ENCODE peak calls at places on chromosome 3, in five cellular contexts. One of them, this sample, is unnamed.

GRCh38 chr3:185561958-185562357 is 9.6 kb upstream of the LIPH start:
- DNase-seq in AG04450: no peak
- DNase-seq in astrocyte of the spinal cord: no peak
- DNase-seq in SK-N-SH: no peak
- DNase-seq in mucosa of descending colon: no peak
- DNase-seq in this sample: peak; percentile 43

GRCh38 chr3:124413989-124414598 is 316.2 kb upstream of the UMPS start:
- DNase-seq in astrocyte of the spinal cord: no peak
- DNase-seq in SK-N-SH: peak; percentile 61
- DNase-seq in mucosa of descending colon: no peak
- DNase-seq in AG04450: no peak
- DNase-seq in this sample: no peak

GRCh38 chr3:164927728-164928127 is 150.6 kb downstream of the SI start:
- DNase-seq in AG04450: no peak
- DNase-seq in SK-N-SH: no peak
- DNase-seq in mucosa of descending colon: no peak
- DNase-seq in astrocyte of the spinal cord: no peak
- DNase-seq in this sample: no peak

GRCh38 chr3:117252208-117252607 is 542.6 kb downstream of the TUSC7 start:
- DNase-seq in SK-N-SH: no peak
- DNase-seq in AG04450: no peak
- DNase-seq in astrocyte of the spinal cord: peak; percentile 2
- DNase-seq in mucosa of descending colon: no peak
- DNase-seq in this sample: no peak

GRCh38 chr3:168453623-168454022 is 357.9 kb upstream of the GOLIM4 start:
- DNase-seq in astrocyte of the spinal cord: no peak
- DNase-seq in SK-N-SH: no peak
- DNase-seq in AG04450: no peak
- DNase-seq in mucosa of descending colon: no peak
- DNase-seq in this sample: no peak

GRCh38 chr3:67484085-67484484 is 170.3 kb downstream of the SUCLG2 start:
- DNase-seq in SK-N-SH: no peak
- DNase-seq in AG04450: no peak
- DNase-seq in astrocyte of the spinal cord: no peak
- DNase-seq in mucosa of descending colon: no peak
- DNase-seq in this sample: no peak

GRCh38 chr3:13015286-13016082 is 57.7 kb downstream of the IQSEC1 start:
- DNase-seq in mucosa of descending colon: peak; percentile 82
- DNase-seq in SK-N-SH: no peak
- DNase-seq in AG04450: no peak
- DNase-seq in astrocyte of the spinal cord: no peak
- DNase-seq in this sample: no peak

GRCh38 chr3:51970606-51971300 is 3.1 kb downstream of the ABHD14B start:
- DNase-seq in AG04450: no peak
- DNase-seq in SK-N-SH: no peak
- DNase-seq in mucosa of descending colon: no peak
- DNase-seq in astrocyte of the spinal cord: no peak
- DNase-seq in this sample: no peak

GRCh38 chr3:138065939-138066338 is 49.5 kb downstream of the DZIP1L start:
- DNase-seq in mucosa of descending colon: no peak
- DNase-seq in astrocyte of the spinal cord: no peak
- DNase-seq in AG04450: no peak
- DNase-seq in SK-N-SH: no peak
- DNase-seq in this sample: no peak

GRCh38 chr3:3662610-3663009 is 136.6 kb upstream of the LRRN1 start:
- DNase-seq in mucosa of descending colon: no peak
- DNase-seq in SK-N-SH: no peak
- DNase-seq in AG04450: no peak
- DNase-seq in astrocyte of the spinal cord: no peak
- DNase-seq in this sample: no peak

GRCh38 chr3:3665546-3665945 is 133.7 kb upstream of the LRRN1 start:
- DNase-seq in AG04450: no peak
- DNase-seq in mucosa of descending colon: no peak
- DNase-seq in SK-N-SH: no peak
- DNase-seq in astrocyte of the spinal cord: peak; percentile 65
- DNase-seq in this sample: no peak

GRCh38 chr3:3664916-3665315 is 134.3 kb upstream of the LRRN1 start:
- DNase-seq in mucosa of descending colon: no peak
- DNase-seq in AG04450: no peak
- DNase-seq in astrocyte of the spinal cord: peak; percentile 84
- DNase-seq in SK-N-SH: no peak
- DNase-seq in this sample: no peak

GRCh38 chr3:3666664-3667063 is 132.6 kb upstream of the LRRN1 start:
- DNase-seq in SK-N-SH: no peak
- DNase-seq in astrocyte of the spinal cord: no peak
- DNase-seq in mucosa of descending colon: no peak
- DNase-seq in AG04450: no peak
- DNase-seq in this sample: no peak

DNA sequence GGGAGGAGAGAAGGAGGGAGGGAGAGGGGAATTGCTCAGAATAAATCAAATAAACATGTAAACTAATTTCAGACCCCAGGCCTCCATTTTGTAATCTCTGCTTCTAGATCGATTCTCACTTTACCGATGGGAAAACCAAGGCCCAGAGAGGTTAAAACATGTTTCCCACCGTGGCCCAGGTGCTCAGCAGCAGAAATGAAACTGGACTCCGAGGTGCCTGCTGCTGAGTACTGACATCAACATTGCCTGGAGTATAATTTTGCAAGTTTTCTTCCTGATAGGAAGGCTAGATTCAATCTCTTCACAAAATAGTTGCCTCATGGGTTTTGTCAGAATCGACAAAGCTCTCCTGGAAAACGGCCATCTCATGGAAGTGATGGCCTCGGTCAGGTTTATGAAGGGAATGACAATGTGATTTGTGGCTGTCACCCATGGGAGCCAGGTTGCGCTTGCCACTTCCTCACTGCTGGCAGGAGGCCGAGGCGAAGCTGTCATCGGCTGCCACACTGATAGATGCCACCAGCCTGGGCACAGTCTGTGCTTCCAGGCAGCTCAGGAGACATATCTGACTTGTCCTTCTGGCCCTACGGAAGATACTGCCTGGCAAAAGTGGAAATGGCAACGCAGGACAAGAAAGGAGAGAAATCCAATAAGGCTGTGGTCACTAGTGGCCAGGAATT is 133.1 kb upstream of the LRRN1 start:
- DNase-seq in SK-N-SH: no peak
- DNase-seq in AG04450: no peak
- DNase-seq in astrocyte of the spinal cord: no peak
- DNase-seq in mucosa of descending colon: no peak
- DNase-seq in this sample: no peak
- H3K4me3 ChIP-seq in SK-N-SH: no peak overlapping the region
- H3K4me3 ChIP-seq in AG04450: no peak overlapping the region
- H3K4me3 ChIP-seq in astrocyte of the spinal cord: no peak overlapping the region
- H3K4me3 ChIP-seq in mucosa of descending colon: no peak overlapping the region
- H3K4me3 ChIP-seq in this sample: no peak overlapping the region

GRCh38 chr3:112730210-112730609 is 89.3 kb upstream of the CCDC80 start:
- DNase-seq in mucosa of descending colon: no peak
- DNase-seq in AG04450: no peak
- DNase-seq in astrocyte of the spinal cord: no peak
- DNase-seq in SK-N-SH: no peak
- DNase-seq in this sample: no peak
- TF ChIP-seq CTCF in mucosa of descending colon: no peak
- TF ChIP-seq CTCF in AG04450: peak; percentile 19
- TF ChIP-seq CTCF in astrocyte of the spinal cord: peak; percentile 21
- TF ChIP-seq CTCF in SK-N-SH: no peak
- TF ChIP-seq CTCF in this sample: no peak

DNA sequence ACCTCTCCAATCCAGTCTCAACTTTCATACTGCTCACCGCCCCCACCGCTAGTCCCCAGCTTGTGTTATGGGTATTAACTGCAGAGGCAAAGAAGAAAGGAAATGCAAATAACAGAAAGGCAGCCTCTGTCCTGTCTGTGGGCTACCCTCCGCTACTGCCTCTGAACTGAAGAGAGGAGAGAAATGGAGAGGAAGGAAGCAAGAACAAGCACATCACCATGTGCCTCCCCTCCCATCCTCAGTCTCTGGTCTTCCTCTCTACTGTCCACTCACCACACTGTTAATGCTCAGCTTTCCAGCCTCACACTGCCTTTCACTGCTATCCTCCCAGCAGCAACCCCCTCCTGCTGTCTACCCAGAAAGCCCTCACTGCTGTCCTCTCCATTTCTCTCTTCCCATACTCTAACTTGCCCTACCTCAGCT is 139.0 kb upstream of the SLC2A2 start:
- DNase-seq in mucosa of descending colon: no peak
- DNase-seq in astrocyte of the spinal cord: no peak
- DNase-seq in SK-N-SH: no peak
- DNase-seq in AG04450: no peak
- DNase-seq in this sample: no peak
- H3K4me3 ChIP-seq in mucosa of descending colon: no peak overlapping the region
- H3K4me3 ChIP-seq in astrocyte of the spinal cord: no peak overlapping the region
- H3K4me3 ChIP-seq in SK-N-SH: no peak overlapping the region
- H3K4me3 ChIP-seq in AG04450: no peak overlapping the region
- H3K4me3 ChIP-seq in this sample: no peak overlapping the region

DNA sequence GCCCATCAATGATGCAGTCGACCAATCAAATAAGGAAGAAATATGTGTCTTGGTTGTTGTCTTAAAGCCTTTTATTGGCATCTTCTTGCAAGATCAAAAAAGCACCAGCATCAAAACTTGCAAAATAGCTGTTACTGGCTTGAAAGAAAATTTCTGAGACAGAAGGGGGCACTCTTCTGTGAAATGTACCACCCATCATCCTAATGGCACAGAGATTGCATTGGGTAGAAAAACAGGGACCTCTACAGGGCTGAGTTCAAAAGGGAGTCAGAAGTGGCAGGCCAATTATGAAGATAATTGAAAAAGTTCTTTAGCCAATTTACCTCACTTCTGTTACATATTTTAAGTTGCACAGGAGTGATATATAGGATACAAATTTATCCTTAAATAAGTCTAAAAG is 122.3 kb upstream of the GPR149 start:
- DNase-seq in mucosa of descending colon: no peak
- DNase-seq in SK-N-SH: no peak
- DNase-seq in AG04450: no peak
- DNase-seq in astrocyte of the spinal cord: no peak
- DNase-seq in this sample: no peak
- TF ChIP-seq CTCF in mucosa of descending colon: no peak
- TF ChIP-seq CTCF in SK-N-SH: peak; percentile 18
- TF ChIP-seq CTCF in AG04450: no peak
- TF ChIP-seq CTCF in astrocyte of the spinal cord: no peak
- TF ChIP-seq CTCF in this sample: no peak

DNA sequence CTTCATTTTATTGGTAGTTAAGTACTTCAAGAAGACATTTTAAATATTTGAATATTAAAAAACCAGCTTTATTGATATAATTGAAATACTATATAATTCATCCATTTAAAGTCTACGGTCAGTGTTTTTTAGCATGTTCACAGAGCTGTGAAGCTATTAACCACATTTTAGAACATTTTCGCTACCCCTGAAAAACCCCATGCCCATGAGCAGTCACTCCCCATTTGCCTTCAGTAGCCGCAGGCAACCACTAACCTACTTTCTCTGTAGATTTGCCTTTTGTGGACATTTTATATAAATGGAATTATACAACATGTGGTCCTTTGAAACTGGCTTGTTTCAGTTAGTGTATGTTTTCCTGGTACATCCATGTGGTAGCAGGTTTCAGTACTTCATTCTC is 55.7 kb downstream of the GPR171 start:
- DNase-seq in astrocyte of the spinal cord: no peak
- DNase-seq in mucosa of descending colon: no peak
- DNase-seq in AG04450: no peak
- DNase-seq in SK-N-SH: no peak
- DNase-seq in this sample: no peak
- H3K4me3 ChIP-seq in astrocyte of the spinal cord: no peak overlapping the region
- H3K4me3 ChIP-seq in mucosa of descending colon: no peak overlapping the region
- H3K4me3 ChIP-seq in AG04450: no peak overlapping the region
- H3K4me3 ChIP-seq in SK-N-SH: no peak overlapping the region
- H3K4me3 ChIP-seq in this sample: no peak overlapping the region

DNA sequence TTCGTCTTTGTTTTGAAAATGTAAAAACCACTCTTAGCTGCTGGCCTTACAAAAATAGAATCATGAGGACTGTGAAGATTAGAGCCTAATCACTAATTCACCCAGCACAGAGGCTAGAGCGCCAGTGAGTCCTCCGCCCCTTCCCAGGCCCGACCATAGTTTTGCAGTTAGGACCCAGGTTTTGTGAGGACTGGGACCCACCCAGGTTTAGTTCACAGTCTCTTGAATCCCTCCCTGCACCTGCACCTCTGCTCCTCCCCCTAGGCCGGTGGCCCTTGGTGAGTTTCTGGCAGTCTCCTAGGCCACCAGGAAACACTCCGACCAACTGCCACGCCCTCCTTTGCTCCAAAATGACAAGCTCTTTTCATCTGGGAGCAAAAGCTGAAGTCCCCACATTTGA is 136.0 kb upstream of the CCDC54 start:
- DNase-seq in astrocyte of the spinal cord: peak; percentile 47
- DNase-seq in mucosa of descending colon: peak; percentile 50
- DNase-seq in SK-N-SH: peak; percentile 32
- DNase-seq in AG04450: no peak
- DNase-seq in this sample: no peak
- TF ChIP-seq CTCF in astrocyte of the spinal cord: no peak
- TF ChIP-seq CTCF in mucosa of descending colon: no peak
- TF ChIP-seq CTCF in SK-N-SH: no peak
- TF ChIP-seq CTCF in AG04450: peak; percentile 12
- TF ChIP-seq CTCF in this sample: no peak

GRCh38 chr3:151501905-151502615 is 41.2 kb upstream of the IGSF10 start:
- DNase-seq in astrocyte of the spinal cord: no peak
- DNase-seq in mucosa of descending colon: no peak
- DNase-seq in SK-N-SH: no peak
- DNase-seq in AG04450: no peak
- DNase-seq in this sample: no peak

GRCh38 chr3:151504606-151505005 is 43.7 kb upstream of the IGSF10 start:
- DNase-seq in AG04450: no peak
- DNase-seq in astrocyte of the spinal cord: no peak
- DNase-seq in SK-N-SH: no peak
- DNase-seq in mucosa of descending colon: no peak
- DNase-seq in this sample: no peak

GRCh38 chr3:151499198-151499597 is 38.3 kb upstream of the IGSF10 start:
- DNase-seq in mucosa of descending colon: no peak
- DNase-seq in astrocyte of the spinal cord: no peak
- DNase-seq in AG04450: no peak
- DNase-seq in SK-N-SH: no peak
- DNase-seq in this sample: no peak

GRCh38 chr3:151503074-151503473 is 42.2 kb upstream of the IGSF10 start:
- DNase-seq in astrocyte of the spinal cord: no peak
- DNase-seq in mucosa of descending colon: no peak
- DNase-seq in SK-N-SH: no peak
- DNase-seq in AG04450: no peak
- DNase-seq in this sample: no peak

DNA sequence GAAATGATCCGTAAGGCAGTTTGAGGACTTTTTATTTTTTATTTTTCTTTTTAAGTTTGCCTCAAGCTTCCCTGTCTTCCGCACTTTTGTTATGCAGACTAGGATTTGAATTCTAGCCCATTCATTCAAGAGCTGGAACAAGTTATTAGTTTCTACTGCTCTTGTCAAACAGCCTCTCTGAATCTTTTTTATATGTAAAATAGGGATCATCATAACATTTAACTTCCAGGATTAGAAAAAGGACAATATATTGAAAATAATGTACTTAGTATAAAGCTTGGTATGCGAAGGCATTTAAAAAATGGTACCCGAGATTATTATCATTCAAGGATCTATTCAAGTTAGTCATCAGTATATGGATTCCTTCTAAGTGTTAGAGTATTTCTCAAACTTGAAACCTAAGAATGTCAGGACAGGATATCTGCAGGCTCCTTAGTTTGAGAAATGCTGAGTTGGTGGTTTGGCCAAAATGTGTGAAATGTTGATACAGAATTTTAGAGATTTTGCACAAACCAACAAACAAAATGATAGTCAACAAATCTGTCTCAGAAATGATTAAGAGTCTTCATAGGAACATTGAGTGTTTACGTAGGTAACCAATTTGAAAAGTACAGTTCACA is 40.4 kb upstream of the IGSF10 start:
- DNase-seq in AG04450: no peak
- DNase-seq in mucosa of descending colon: no peak
- DNase-seq in astrocyte of the spinal cord: no peak
- DNase-seq in SK-N-SH: no peak
- DNase-seq in this sample: no peak
- H3K4me3 ChIP-seq in AG04450: no peak overlapping the region
- H3K4me3 ChIP-seq in mucosa of descending colon: no peak overlapping the region
- H3K4me3 ChIP-seq in astrocyte of the spinal cord: no peak overlapping the region
- H3K4me3 ChIP-seq in SK-N-SH: no peak overlapping the region
- H3K4me3 ChIP-seq in this sample: no peak overlapping the region

GRCh38 chr3:63791974-63792373 is 27.1 kb upstream of the C3orf49 start:
- DNase-seq in mucosa of descending colon: no peak
- DNase-seq in AG04450: no peak
- DNase-seq in SK-N-SH: no peak
- DNase-seq in astrocyte of the spinal cord: peak; percentile 36
- DNase-seq in this sample: no peak
- TF ChIP-seq CTCF in mucosa of descending colon: no peak
- TF ChIP-seq CTCF in AG04450: peak; percentile 40
- TF ChIP-seq CTCF in SK-N-SH: peak; percentile 61
- TF ChIP-seq CTCF in astrocyte of the spinal cord: peak; percentile 41
- TF ChIP-seq CTCF in this sample: peak; percentile 45